ENCODE peak calls at places on chromosomes 13 and 19, in four cellular contexts. H, W, S and A are unnamed samples.

GRCh38 chr19:39705578-39706188 is 1.4 kb downstream of the LGALS14 start:
- DNase-seq in H (no peak), W (no peak), S (no peak), A (no peak)

GRCh38 chr19:19420570-19421301 is 15.3 kb downstream of the GATAD2A start:
- DNase-seq in H (no peak), W (no peak), S (no peak), A (no peak)

GRCh38 chr19:18322318-18322758 is 538 bp downstream of the LSM4 start:
- DNase-seq in H (no peak), W (peak), S (peak), A (peak)

GRCh38 chr13:69168436-69168835 is 939.2 kb upstream of the ATXN8OS start:
- DNase-seq in H (no peak), W (no peak), S (no peak), A (no peak)

GRCh38 chr19:911197-912033 is 1.6 kb downstream of the R3HDM4 start:
- DNase-seq in H (no peak), W (no peak), S (no peak), A (no peak)

GRCh38 chr19:30686911-30687566 is 314.9 kb downstream of the ZNF536 start:
- DNase-seq in H (no peak), W (no peak), S (no peak), A (no peak)

GRCh38 chr19:6528544-6529121 is 2.2 kb upstream of the TNFSF9 start:
- DNase-seq in H (peak), W (peak), S (no peak), A (no peak)

GRCh38 chr19:45885556-45886426 is at the start of gene IRF2BP1:
- DNase-seq in H (peak), W (peak), S (peak), A (peak)

GRCh38 chr19:39078436-39079200 is 5.5 kb upstream of the ACP7 start:
- DNase-seq in H (no peak), W (peak), S (peak), A (peak)

GRCh38 chr19:41225238-41226052 is 6.4 kb downstream of the AXL start:
- DNase-seq in H (peak), W (peak), S (peak), A (peak)

GRCh38 chr13:43653980-43654379 is 132.8 kb downstream of the ENOX1 start:
- DNase-seq in H (no peak), W (no peak), S (no peak), A (no peak)

GRCh38 chr19:39463403-39463802 is 17.2 kb upstream of the TIMM50 start:
- DNase-seq in H (no peak), W (no peak), S (no peak), A (no peak)

GRCh38 chr13:109336730-109337129 is 449.7 kb downstream of the IRS2 start:
- DNase-seq in H (no peak), W (peak), S (peak), A (peak)

GRCh38 chr13:109333893-109334651 is 452.3 kb downstream of the IRS2 start:
- DNase-seq in H (no peak), W (no peak), S (no peak), A (no peak)

GRCh38 chr13:40272776-40273139 is 393.7 kb downstream of the FOXO1 start:
- DNase-seq in H (no peak), W (peak), S (no peak), A (peak)

GRCh38 chr19:31353826-31354225 is 4.6 kb upstream of the TSHZ3 start:
- DNase-seq in H (no peak), W (no peak), S (no peak), A (no peak)

GRCh38 chr13:51781246-51782022 is 22.5 kb downstream of the DHRS12 start:
- DNase-seq in H (no peak), W (no peak), S (no peak), A (no peak)

GRCh38 chr19:14446336-14447036 is 13.4 kb downstream of the PKN1 start:
- DNase-seq in H (no peak), W (no peak), S (no peak), A (no peak)

GRCh38 chr13:23433171-23434153 is at the start of gene SACS:
- DNase-seq in H (peak), W (peak), S (no peak), A (peak)

GRCh38 chr13:23432589-23432988 is 913 bp downstream of the SACS start:
- DNase-seq in H (no peak), W (no peak), S (no peak), A (no peak)

GRCh38 chr13:23430664-23431063 is 2.8 kb downstream of the SACS start:
- DNase-seq in H (no peak), W (no peak), S (no peak), A (no peak)

GRCh38 chr13:23427342-23428182 is 5.9 kb downstream of the SACS start:
- DNase-seq in H (no peak), W (peak), S (no peak), A (peak)

DNA sequence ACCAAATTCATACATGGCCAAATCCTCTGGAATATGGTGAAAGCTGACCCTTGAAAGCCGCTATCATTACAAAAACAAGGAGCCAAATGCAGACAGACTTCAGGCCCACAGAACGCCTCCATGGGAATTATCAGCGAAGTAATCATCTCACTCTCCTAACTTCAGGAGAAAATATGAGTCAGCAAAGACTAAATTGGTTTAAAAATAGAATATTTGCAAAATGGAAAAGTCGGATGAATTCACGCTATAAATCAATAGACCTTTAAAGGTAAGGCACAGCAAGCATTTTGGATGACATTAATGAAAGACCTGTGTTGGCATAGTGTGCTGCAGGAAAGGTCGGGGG is 5.3 kb downstream of the SACS start:
- DNase-seq in H (no peak), W (peak), S (no peak), A (peak)
- H3K4me3 ChIP-seq in H (no peak), W (no peak), S (no peak), A (no peak)

GRCh38 chr19:16142032-16142580 is 1.4 kb upstream of the HSH2D start:
- DNase-seq in H (no peak), W (no peak), S (no peak), A (no peak)

GRCh38 chr19:16146112-16146511 is 2.6 kb downstream of the HSH2D start:
- DNase-seq in H (no peak), W (no peak), S (no peak), A (no peak)

GRCh38 chr19:16141043-16141442 is 2.4 kb upstream of the HSH2D start:
- DNase-seq in H (no peak), W (no peak), S (no peak), A (no peak)

GRCh38 chr19:16144216-16144581 is 714 bp downstream of the HSH2D start:
- DNase-seq in H (no peak), W (no peak), S (no peak), A (no peak)

GRCh38 chr19:16143399-16144215 is at the start of gene HSH2D:
- DNase-seq in H (no peak), W (no peak), S (no peak), A (no peak)
- H3K4me3 ChIP-seq in H (no peak), W (no peak), S (no peak), A (no peak)

GRCh38 chr19:35438527-35438926 is 9.5 kb upstream of the FFAR2 start:
- DNase-seq in H (no peak), W (peak), S (no peak), A (no peak)

GRCh38 chr19:35437152-35437951 is 10.7 kb upstream of the FFAR2 start:
- DNase-seq in H (no peak), W (peak), S (no peak), A (no peak)

GRCh38 chr19:35433448-35433847 is 14.6 kb upstream of the FFAR2 start:
- DNase-seq in H (no peak), W (no peak), S (no peak), A (no peak)

GRCh38 chr19:35439921-35440320 is 8.1 kb upstream of the FFAR2 start:
- DNase-seq in H (no peak), W (no peak), S (no peak), A (no peak)

DNA sequence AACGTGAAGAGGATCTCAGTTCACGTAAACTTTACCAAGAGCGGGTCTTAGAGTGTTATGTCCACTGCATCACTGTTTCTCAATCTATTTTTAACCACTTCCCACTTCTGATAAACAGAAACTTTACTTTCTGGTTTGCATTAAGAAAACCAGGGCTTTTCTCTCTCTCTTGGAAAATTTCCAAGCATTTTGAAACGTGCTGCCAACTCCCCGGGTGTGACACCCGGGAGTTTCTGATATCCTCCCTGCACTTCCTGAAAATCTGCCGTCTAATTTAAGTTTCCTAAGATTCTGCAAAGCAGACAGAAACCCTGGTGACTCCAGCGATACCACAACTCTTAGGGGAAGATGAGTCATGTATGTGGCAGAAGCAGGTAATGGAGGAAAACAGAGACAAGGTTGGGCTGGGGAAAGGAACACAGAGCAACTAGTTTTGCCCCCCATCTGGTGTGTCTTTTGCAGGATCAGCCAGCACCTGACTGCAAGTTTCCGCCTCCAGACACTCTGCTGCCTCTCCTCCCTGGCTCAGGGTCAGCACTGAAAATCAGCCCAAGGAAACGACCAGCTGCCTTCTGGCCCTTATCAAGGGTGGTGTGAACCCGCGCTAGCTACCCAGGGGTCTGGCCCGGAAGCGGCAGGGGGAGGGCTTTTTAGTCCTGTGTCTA is 11.4 kb upstream of the FFAR2 start:
- DNase-seq in H (no peak), W (peak), S (no peak), A (no peak)
- H3K4me3 ChIP-seq in H (no peak), W (no peak), S (no peak), A (no peak)

GRCh38 chr19:49923055-49924003 is 5.7 kb upstream of the ATF5 start:
- DNase-seq in H (no peak), W (no peak), S (no peak), A (no peak)

GRCh38 chr19:49926520-49926919 is 2.5 kb upstream of the ATF5 start:
- DNase-seq in H (no peak), W (no peak), S (no peak), A (no peak)

GRCh38 chr19:49924004-49924880 is 4.8 kb upstream of the ATF5 start:
- DNase-seq in H (no peak), W (peak), S (no peak), A (no peak)

GRCh38 chr19:49927526-49928264 is 1.3 kb upstream of the ATF5 start:
- DNase-seq in H (no peak), W (no peak), S (no peak), A (no peak)

GRCh38 chr19:49925486-49925885 is 3.5 kb upstream of the ATF5 start:
- DNase-seq in H (no peak), W (no peak), S (no peak), A (no peak)
- H3K4me3 ChIP-seq in H (no peak), W (no peak), S (no peak), A (no peak)

GRCh38 chr19:4914736-4915501 is 5.6 kb downstream of the UHRF1 start:
- DNase-seq in H (no peak), W (peak), S (peak), A (peak)
- H3K4me3 ChIP-seq in H (no peak), W (no peak), S (no peak), A (no peak)